ENCODE peak calls at places on chromosomes 2 and 18, in five cellular contexts. G is mammary epithelial cell, L is K562, H is testis, W is PC-9. O is an unnamed sample.

GRCh38 chr2:10033251-10034006 is 9.9 kb upstream of the KLF11 start:
- DNase-seq in G (no peak), L (no peak), W (no peak), H (no peak), O (no peak)

GRCh38 chr18:79947881-79948610 is 3.4 kb downstream of the SLC66A2 start:
- DNase-seq in W (no peak), G (no peak), L (no peak), H (peak), O (no peak)

GRCh38 chr2:140808816-140809215 is 1322.0 kb downstream of the LRP1B start:
- DNase-seq in H (no peak), L (no peak), W (no peak), G (no peak), O (no peak)

GRCh38 chr2:85578243-85579180 is 1.1 kb downstream of the VAMP8 start:
- DNase-seq in W (peak), H (peak), L (peak), G (no peak), O (no peak)

GRCh38 chr2:119367472-119368099 is 809 bp downstream of the DBI start:
- DNase-seq in W (no peak), G (peak), H (peak), L (peak), O (no peak)

GRCh38 chr2:85468704-85469349 is 50.3 kb downstream of the SH2D6 start:
- DNase-seq in W (peak), G (peak), H (peak), L (peak), O (no peak)

GRCh38 chr2:127575185-127575765 is 39.8 kb downstream of the MYO7B start:
- DNase-seq in G (no peak), W (peak), H (no peak), L (no peak), O (no peak)

GRCh38 chr2:27042159-27042661 is 9.3 kb upstream of the AGBL5 start:
- DNase-seq in L (no peak), W (no peak), H (no peak), G (no peak), O (no peak)

GRCh38 chr2:125870746-125871145 is 785.2 kb upstream of the GYPC start:
- DNase-seq in H (no peak), L (no peak), G (no peak), W (no peak), O (no peak)

GRCh38 chr2:229169751-229170150 is 101.3 kb downstream of the PID1 start:
- DNase-seq in G (no peak), L (no peak), H (peak), W (no peak), O (no peak)

GRCh38 chr2:229170171-229170570 is 100.9 kb downstream of the PID1 start:
- DNase-seq in W (no peak), H (no peak), G (no peak), L (no peak), O (no peak)

GRCh38 chr2:229174794-229175529 is 96.1 kb downstream of the PID1 start:
- DNase-seq in H (no peak), G (no peak), W (no peak), L (no peak), O (peak)

GRCh38 chr2:229173810-229174359 is 97.2 kb downstream of the PID1 start:
- DNase-seq in H (no peak), G (no peak), L (no peak), W (no peak), O (no peak)

DNA sequence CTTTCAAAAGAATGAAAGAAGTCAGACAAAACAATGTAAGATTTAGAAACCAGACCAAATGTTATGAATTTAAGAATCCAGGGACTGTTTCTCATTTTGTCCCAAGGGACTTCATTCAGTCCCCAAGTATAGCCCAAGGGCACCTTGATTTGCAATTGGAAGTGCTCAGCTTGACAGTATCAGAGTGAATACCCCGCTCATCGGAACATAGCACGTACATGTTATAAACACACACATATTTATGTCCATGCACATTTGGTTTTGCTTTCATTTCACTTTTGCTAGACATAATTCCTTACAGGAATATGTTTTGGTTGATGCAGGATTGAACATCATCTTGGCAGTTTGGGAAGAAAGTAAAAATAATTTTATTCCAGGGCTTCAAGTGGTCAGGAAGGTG is 100.2 kb downstream of the PID1 start:
- DNase-seq in L (no peak), W (no peak), H (no peak), G (no peak), O (no peak)
- H3K27ac ChIP-seq in L (no peak), W (no peak), H (no peak), G (no peak), O (no peak)

GRCh38 chr2:136121511-136121910 is 3.6 kb upstream of the CXCR4 start:
- DNase-seq in L (no peak), G (no peak), H (no peak), W (no peak), O (no peak)

GRCh38 chr2:136117391-136117841 is 533 bp downstream of the CXCR4 start:
- DNase-seq in H (peak), G (peak), L (peak), W (no peak), O (no peak)

GRCh38 chr2:136117909-136118818 is at the start of gene CXCR4:
- DNase-seq in W (no peak), L (peak), G (peak), H (peak), O (no peak)

GRCh38 chr2:136118819-136119716 is 1.1 kb upstream of the CXCR4 start:
- DNase-seq in L (peak), G (no peak), W (no peak), H (peak), O (no peak)

DNA sequence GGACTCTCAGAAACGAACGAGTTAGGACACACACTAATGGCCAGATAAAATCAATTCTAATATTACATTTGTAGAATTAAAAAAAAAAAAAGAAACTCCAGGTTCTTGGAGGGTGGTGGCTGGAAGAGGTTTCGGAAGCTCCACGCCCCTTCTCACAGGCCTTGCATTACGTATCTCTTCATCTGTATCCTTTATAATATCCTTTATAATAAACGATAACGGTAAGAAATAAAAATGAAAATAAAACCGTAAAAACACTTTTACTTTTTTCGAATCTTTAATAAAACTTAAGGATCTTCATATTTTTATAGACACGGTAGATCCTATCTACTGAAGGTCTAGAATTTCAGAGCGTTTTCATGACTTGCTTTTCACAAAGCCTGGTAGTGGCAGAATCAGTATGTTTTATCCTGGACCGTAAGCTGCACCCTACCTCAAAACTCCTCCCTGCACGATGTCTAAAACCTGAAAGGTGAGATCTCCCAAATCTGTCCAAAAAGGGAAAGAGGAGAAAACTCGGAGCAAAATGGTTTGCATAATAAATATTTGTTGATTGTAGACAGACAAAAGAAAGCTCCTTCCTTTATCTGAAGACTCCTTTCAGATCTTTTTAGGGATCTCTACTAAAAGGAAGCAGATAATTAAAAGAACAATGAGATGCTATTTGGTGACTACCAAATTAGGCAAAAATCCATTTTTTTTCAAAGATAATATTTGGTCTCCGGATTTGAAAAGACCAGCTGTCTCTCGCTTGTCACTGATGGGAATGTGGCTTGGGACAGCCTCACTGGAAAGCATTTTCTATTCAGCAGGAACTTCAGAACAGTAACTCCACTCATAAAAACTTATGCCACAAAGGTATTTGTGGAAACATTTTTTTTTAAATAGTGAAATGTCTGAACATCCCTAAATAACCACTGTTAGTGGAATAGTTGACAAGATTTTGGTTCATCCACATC is 2.0 kb upstream of the CXCR4 start:
- DNase-seq in G (no peak), W (no peak), L (no peak), H (no peak), O (no peak)
- H3K27ac ChIP-seq in G (no peak), W (no peak), L (no peak), H (no peak), O (no peak)

DNA sequence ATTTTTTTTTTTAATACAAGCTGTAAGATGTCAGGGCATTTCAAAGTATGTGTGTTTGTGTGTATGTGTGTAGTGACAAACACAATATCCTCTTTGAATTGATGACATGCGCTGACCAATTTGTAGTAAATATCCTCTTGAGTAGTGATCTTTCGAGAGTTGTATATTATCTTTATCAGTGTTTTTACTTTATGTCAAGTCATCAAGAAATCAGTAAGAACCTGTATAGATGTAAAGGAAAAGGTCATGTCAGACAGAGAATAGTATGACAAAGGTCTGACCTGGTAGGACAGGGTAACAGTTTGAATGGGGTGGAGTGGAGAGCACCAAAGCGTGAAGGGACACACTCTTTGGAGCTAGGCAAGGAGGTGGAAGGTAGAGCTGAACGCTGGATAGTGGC is 1931.4 kb upstream of the CELF4 start:
- DNase-seq in W (no peak), L (no peak), H (no peak), G (no peak), O (no peak)
- H3K27ac ChIP-seq in W (no peak), L (no peak), H (no peak), G (no peak), O (no peak)

GRCh38 chr2:88036162-88036561 is 19.4 kb downstream of the KRCC1 start:
- DNase-seq in H (no peak), W (no peak), L (no peak), G (no peak), O (no peak)

GRCh38 chr2:88042476-88042875 is 13.1 kb downstream of the KRCC1 start:
- DNase-seq in L (no peak), H (no peak), W (no peak), G (no peak), O (no peak)

DNA sequence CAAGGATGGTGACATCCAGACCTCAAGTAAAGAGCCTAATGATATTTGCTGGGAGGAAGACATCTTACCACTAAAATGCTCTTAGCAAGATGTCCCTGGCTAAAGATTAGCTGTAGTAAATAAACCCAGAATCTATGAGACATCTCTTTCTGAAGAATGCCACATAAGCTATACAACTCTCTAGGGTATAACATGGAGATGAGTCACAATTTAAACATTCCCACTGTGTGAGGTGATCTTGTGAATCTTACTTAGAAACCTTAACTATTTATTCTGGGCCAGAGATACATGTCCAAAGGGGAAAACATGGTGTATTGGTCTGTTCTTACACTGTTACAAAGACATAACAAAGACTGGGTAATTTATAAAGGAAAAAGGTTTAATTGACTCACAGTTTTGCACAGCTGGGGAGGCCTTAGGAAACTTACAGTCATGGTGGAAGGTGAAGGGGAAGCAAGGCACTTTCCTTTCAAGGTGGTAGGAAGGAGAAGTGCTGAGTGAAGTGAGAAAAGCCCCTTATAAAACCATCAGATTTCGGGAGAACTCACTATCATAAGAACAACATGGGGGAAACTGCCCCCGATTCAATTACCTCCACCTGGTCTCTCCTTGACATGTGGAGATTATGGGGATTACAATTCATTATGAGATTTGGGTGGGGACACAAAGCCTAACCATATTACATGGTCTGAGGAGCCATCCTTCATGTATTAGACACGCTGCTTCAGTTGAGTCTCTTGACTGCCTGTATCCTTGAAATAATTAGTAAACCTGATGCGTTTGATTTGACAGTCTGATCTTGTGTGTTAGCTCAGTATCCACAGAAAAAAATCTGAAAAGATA is 17.1 kb downstream of the KRCC1 start:
- DNase-seq in W (peak), L (no peak), H (no peak), G (peak), O (peak)
- H3K27ac ChIP-seq in W (peak), L (no peak), H (no peak), G (peak), O (peak)

GRCh38 chr2:135985826-135986393 is 484 bp upstream of the DARS1 start:
- DNase-seq in G (no peak), W (no peak), L (no peak), H (no peak), O (no peak)

GRCh38 chr2:135984199-135985017 is 1.0 kb downstream of the DARS1 start:
- DNase-seq in G (no peak), W (no peak), L (no peak), H (no peak), O (no peak)

GRCh38 chr2:135985018-135985825 is at the start of gene DARS1:
- DNase-seq in H (peak), G (peak), W (peak), L (peak), O (peak)

GRCh38 chr2:135987441-135987840 is 2.0 kb upstream of the DARS1 start:
- DNase-seq in G (no peak), L (no peak), H (no peak), W (no peak), O (no peak)

DNA sequence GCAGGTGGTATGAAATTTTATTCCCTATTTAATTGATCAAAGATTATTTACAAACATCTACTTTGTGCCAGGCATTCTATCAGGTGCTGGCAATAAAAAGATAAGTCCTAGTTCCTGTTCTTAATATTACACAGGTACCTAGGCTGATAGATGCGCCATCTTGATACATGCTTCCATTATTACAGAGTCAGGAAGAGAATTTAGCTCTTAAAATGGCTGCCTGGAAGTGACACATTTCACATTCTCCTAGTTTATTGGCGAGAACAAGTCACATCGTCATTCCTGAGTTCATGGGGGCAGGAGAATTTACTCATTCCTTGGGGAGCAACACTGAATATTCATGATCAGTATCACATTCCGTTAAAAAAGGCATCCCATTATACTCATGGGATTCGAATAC is 1.1 kb upstream of the DARS1 start:
- DNase-seq in G (no peak), L (no peak), H (no peak), W (no peak), O (no peak)
- H3K27ac ChIP-seq in G (no peak), L (no peak), H (no peak), W (no peak), O (no peak)